ENCODE peak calls at places on chromosome 18, in four cellular contexts. Y is GM12878, I is HepG2, D is K562. S is an unnamed sample.

GRCh38 chr18:54983041-54983686 is 23.9 kb upstream of the CCDC68 start:
- DNase-seq in I (peak), D (peak), Y (no peak), S (peak)

GRCh38 chr18:79733135-79733609 is 53.6 kb downstream of the CTDP1 start:
- DNase-seq in I (no peak), Y (no peak), D (no peak), S (no peak)

GRCh38 chr18:8140841-8141501 is 468.3 kb upstream of the RAB12 start:
- DNase-seq in Y (no peak), I (no peak), D (peak), S (no peak)

GRCh38 chr18:76972241-76972640 is 149.9 kb downstream of the ZNF236 start:
- DNase-seq in I (no peak), Y (no peak), D (no peak), S (no peak)

GRCh38 chr18:68972176-68972575 is 174.3 kb downstream of the CCDC102B start:
- DNase-seq in D (no peak), I (no peak), Y (no peak), S (no peak)

GRCh38 chr18:75455249-75456183 is 28.0 kb upstream of the SMIM21 start:
- DNase-seq in Y (no peak), D (no peak), I (no peak), S (no peak)

GRCh38 chr18:2564373-2564772 is 6.9 kb downstream of the METTL4 start:
- DNase-seq in I (no peak), Y (no peak), D (no peak), S (no peak)

GRCh38 chr18:30658306-30658705 is 384.2 kb downstream of the DSC3 start:
- DNase-seq in Y (no peak), D (no peak), I (no peak), S (no peak)

DNA sequence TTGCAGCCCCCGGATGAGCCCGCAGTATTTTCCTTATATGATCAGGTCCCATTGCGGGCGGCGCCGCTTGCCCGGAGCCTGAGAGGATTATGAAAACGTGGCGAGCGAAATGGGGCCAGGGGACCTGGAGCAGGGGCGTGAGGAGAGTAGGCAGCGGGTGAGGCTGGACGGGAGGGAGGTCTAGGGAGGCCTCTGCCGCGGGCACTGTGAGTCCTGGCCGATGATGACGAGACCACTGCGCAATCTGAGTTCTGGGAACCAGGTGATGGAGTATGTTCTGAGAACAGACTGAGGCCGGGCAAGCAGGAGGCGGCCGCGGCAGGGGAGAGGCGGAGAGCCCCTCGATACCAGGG is 790 bp upstream of the ACAA2 start:
- DNase-seq in Y (no peak), D (no peak), I (peak), S (no peak)
- TF ChIP-seq REST in Y (no peak), D (no peak), I (no peak), S (no peak)

GRCh38 chr18:12053312-12053711 is 40.3 kb upstream of the ANKRD62 start:
- DNase-seq in D (no peak), I (no peak), Y (no peak), S (no peak)

GRCh38 chr18:12052866-12053265 is 40.8 kb upstream of the ANKRD62 start:
- DNase-seq in D (no peak), Y (no peak), I (no peak), S (no peak)

GRCh38 chr18:12048827-12049175 is 44.8 kb upstream of the ANKRD62 start:
- DNase-seq in D (no peak), Y (no peak), I (no peak), S (no peak)

GRCh38 chr18:12048010-12048826 is 45.4 kb upstream of the ANKRD62 start:
- DNase-seq in Y (no peak), I (no peak), D (no peak), S (no peak)

GRCh38 chr18:12049983-12050811 is 43.4 kb upstream of the ANKRD62 start:
- DNase-seq in D (no peak), I (no peak), Y (peak), S (no peak)
- TF ChIP-seq SRF in D (no peak), I (no peak), Y (no peak), S (no peak)

GRCh38 chr18:58525928-58526424 is 102.9 kb downstream of the ALPK2 start:
- DNase-seq in Y (peak), D (no peak), I (no peak), S (no peak)

GRCh38 chr18:58522157-58522556 is 106.7 kb downstream of the ALPK2 start:
- DNase-seq in Y (no peak), I (no peak), D (no peak), S (no peak)

GRCh38 chr18:58525517-58525916 is 103.4 kb downstream of the ALPK2 start:
- DNase-seq in D (no peak), I (no peak), Y (peak), S (no peak)

GRCh38 chr18:58516514-58517285 is 112.2 kb downstream of the ALPK2 start:
- DNase-seq in I (no peak), D (no peak), Y (no peak), S (no peak)

DNA sequence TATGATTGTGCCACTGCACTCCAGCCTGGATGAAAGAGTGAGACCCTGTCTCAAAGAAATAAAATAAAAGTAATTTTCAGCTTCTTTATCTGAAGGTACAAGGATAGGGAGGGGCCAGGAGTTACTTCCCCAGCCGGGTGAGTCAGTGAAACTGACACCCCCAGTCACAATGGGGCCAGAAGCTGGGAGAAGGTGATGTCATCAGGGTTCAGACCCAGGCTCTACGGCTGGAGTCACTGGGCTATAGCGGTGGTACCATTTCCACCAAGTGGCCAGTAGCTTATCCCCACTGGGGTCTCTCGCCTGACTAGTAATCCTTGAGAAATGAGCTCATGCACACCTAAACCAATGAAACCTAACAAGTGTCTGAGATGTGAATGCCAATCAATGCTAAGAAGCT is 107.9 kb downstream of the ALPK2 start:
- DNase-seq in D (peak), I (no peak), Y (no peak), S (no peak)
- TF ChIP-seq SP1 in D (no peak), I (no peak), Y (no peak), S (no peak)

GRCh38 chr18:48527467-48527866 is 11.4 kb upstream of the CTIF start:
- DNase-seq in I (no peak), D (no peak), Y (no peak), S (no peak)
- TF ChIP-seq REST in I (no peak), D (peak), Y (no peak), S (no peak)

DNA sequence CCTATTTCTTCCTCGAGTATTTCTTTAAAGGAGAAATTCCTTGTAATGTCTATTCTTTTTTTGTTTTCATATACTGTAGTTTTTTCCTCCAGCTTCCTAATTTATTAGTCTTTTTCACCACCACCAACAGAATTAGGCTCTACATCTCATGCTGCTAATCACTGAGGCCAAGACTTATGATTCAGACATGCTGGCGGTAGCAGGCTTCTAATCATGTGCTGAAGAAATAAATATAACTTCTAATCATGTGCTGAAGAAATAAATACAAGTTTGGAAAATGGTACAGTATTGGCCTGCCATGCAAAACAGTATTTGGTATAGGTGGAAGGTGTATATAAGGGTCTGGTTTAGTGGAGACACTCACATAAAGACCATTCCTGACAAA is 240.7 kb downstream of the TGIF1 start:
- DNase-seq in D (no peak), I (no peak), Y (no peak), S (no peak)
- TF ChIP-seq SRF in D (no peak), I (no peak), Y (no peak), S (no peak)

GRCh38 chr18:63240541-63241316 is 78.8 kb downstream of the BCL2 start:
- DNase-seq in D (no peak), I (no peak), Y (no peak), S (no peak)
- TF ChIP-seq SP1 in D (no peak), I (no peak), Y (no peak), S (no peak)

GRCh38 chr18:64254399-64255093 is 105.7 kb upstream of the LINC00305 start:
- DNase-seq in I (no peak), D (no peak), Y (no peak), S (no peak)
- TF ChIP-seq REST in I (no peak), D (no peak), Y (no peak), S (no peak)

S was measured in HCT116.